ENCODE peak calls at places on chromosomes 6 and 20, in nine cellular contexts. One of them, this sample, is unnamed.

GRCh38 chr6:119147101-119148053 is 68.9 kb upstream of the FAM184A start:
- DNase-seq in heart left ventricle: no peak
- DNase-seq in bronchial epithelial cell: peak
- DNase-seq in sigmoid colon: peak
- DNase-seq in MM.1S: peak
- DNase-seq in astrocyte of the spinal cord: peak
- DNase-seq in endothelial cell: no peak
- DNase-seq in heart right ventricle: peak
- DNase-seq in A549: peak
- DNase-seq in this sample: peak

GRCh38 chr6:170152111-170152926 is 138.6 kb downstream of the DLL1 start:
- DNase-seq in heart left ventricle: peak
- DNase-seq in bronchial epithelial cell: peak
- DNase-seq in sigmoid colon: no peak
- DNase-seq in MM.1S: no peak
- DNase-seq in astrocyte of the spinal cord: peak
- DNase-seq in endothelial cell: peak
- DNase-seq in heart right ventricle: peak
- DNase-seq in A549: no peak
- DNase-seq in this sample: no peak

GRCh38 chr20:39042279-39043150 is 80.4 kb downstream of the DHX35 start:
- DNase-seq in heart left ventricle: no peak
- DNase-seq in bronchial epithelial cell: no peak
- DNase-seq in sigmoid colon: no peak
- DNase-seq in MM.1S: no peak
- DNase-seq in astrocyte of the spinal cord: no peak
- DNase-seq in endothelial cell: no peak
- DNase-seq in heart right ventricle: no peak
- DNase-seq in A549: no peak
- DNase-seq in this sample: peak

GRCh38 chr6:37650071-37650481 is 47.6 kb downstream of the MDGA1 start:
- DNase-seq in heart left ventricle: no peak
- DNase-seq in bronchial epithelial cell: no peak
- DNase-seq in sigmoid colon: no peak
- DNase-seq in MM.1S: no peak
- DNase-seq in astrocyte of the spinal cord: no peak
- DNase-seq in endothelial cell: peak
- DNase-seq in heart right ventricle: no peak
- DNase-seq in A549: no peak
- DNase-seq in this sample: no peak

GRCh38 chr6:95387845-95388244 is 189.5 kb upstream of the MANEA start:
- DNase-seq in heart left ventricle: no peak
- DNase-seq in bronchial epithelial cell: no peak
- DNase-seq in sigmoid colon: no peak
- DNase-seq in MM.1S: no peak
- DNase-seq in astrocyte of the spinal cord: no peak
- DNase-seq in endothelial cell: no peak
- DNase-seq in heart right ventricle: no peak
- DNase-seq in A549: no peak
- DNase-seq in this sample: no peak

GRCh38 chr20:12331236-12331635 is 413.5 kb downstream of the BTBD3 start:
- DNase-seq in heart left ventricle: no peak
- DNase-seq in bronchial epithelial cell: no peak
- DNase-seq in sigmoid colon: no peak
- DNase-seq in MM.1S: no peak
- DNase-seq in astrocyte of the spinal cord: no peak
- DNase-seq in endothelial cell: no peak
- DNase-seq in heart right ventricle: no peak
- DNase-seq in A549: no peak
- DNase-seq in this sample: no peak

GRCh38 chr6:100915876-100916275 is 34.7 kb upstream of the ASCC3 start:
- DNase-seq in heart left ventricle: no peak
- DNase-seq in bronchial epithelial cell: no peak
- DNase-seq in sigmoid colon: no peak
- DNase-seq in MM.1S: no peak
- DNase-seq in astrocyte of the spinal cord: no peak
- DNase-seq in endothelial cell: no peak
- DNase-seq in heart right ventricle: no peak
- DNase-seq in A549: no peak
- DNase-seq in this sample: no peak

GRCh38 chr6:154938245-154938583 is 56.9 kb upstream of the TIAM2 start:
- DNase-seq in heart left ventricle: no peak
- DNase-seq in bronchial epithelial cell: no peak
- DNase-seq in sigmoid colon: no peak
- DNase-seq in MM.1S: no peak
- DNase-seq in astrocyte of the spinal cord: no peak
- DNase-seq in endothelial cell: no peak
- DNase-seq in heart right ventricle: no peak
- DNase-seq in A549: no peak
- DNase-seq in this sample: no peak

GRCh38 chr20:58993332-58994248 is 12.5 kb downstream of the NELFCD start:
- DNase-seq in heart left ventricle: peak
- DNase-seq in bronchial epithelial cell: no peak
- DNase-seq in sigmoid colon: peak
- DNase-seq in MM.1S: peak
- DNase-seq in astrocyte of the spinal cord: no peak
- DNase-seq in endothelial cell: no peak
- DNase-seq in heart right ventricle: no peak
- DNase-seq in A549: no peak
- DNase-seq in this sample: no peak

GRCh38 chr6:122059918-122060317 is 339.5 kb upstream of the HSF2 start:
- DNase-seq in heart left ventricle: no peak
- DNase-seq in bronchial epithelial cell: no peak
- DNase-seq in sigmoid colon: no peak
- DNase-seq in MM.1S: no peak
- DNase-seq in astrocyte of the spinal cord: no peak
- DNase-seq in endothelial cell: no peak
- DNase-seq in heart right ventricle: no peak
- DNase-seq in A549: no peak
- DNase-seq in this sample: no peak

GRCh38 chr6:87658516-87658915 is 43.5 kb downstream of the AKIRIN2 start:
- DNase-seq in heart left ventricle: no peak
- DNase-seq in bronchial epithelial cell: no peak
- DNase-seq in sigmoid colon: no peak
- DNase-seq in MM.1S: no peak
- DNase-seq in astrocyte of the spinal cord: no peak
- DNase-seq in endothelial cell: no peak
- DNase-seq in heart right ventricle: peak
- DNase-seq in A549: no peak
- DNase-seq in this sample: no peak

GRCh38 chr20:25571240-25571639 is 14.1 kb downstream of the NINL start:
- DNase-seq in heart left ventricle: no peak
- DNase-seq in bronchial epithelial cell: no peak
- DNase-seq in sigmoid colon: no peak
- DNase-seq in MM.1S: no peak
- DNase-seq in astrocyte of the spinal cord: no peak
- DNase-seq in endothelial cell: peak
- DNase-seq in heart right ventricle: no peak
- DNase-seq in A549: no peak
- DNase-seq in this sample: no peak

GRCh38 chr6:134819858-134820495 is 129.9 kb downstream of the ALDH8A1 start:
- DNase-seq in heart left ventricle: no peak
- DNase-seq in bronchial epithelial cell: no peak
- DNase-seq in sigmoid colon: no peak
- DNase-seq in MM.1S: no peak
- DNase-seq in astrocyte of the spinal cord: no peak
- DNase-seq in endothelial cell: no peak
- DNase-seq in heart right ventricle: no peak
- DNase-seq in A549: no peak
- DNase-seq in this sample: no peak

DNA sequence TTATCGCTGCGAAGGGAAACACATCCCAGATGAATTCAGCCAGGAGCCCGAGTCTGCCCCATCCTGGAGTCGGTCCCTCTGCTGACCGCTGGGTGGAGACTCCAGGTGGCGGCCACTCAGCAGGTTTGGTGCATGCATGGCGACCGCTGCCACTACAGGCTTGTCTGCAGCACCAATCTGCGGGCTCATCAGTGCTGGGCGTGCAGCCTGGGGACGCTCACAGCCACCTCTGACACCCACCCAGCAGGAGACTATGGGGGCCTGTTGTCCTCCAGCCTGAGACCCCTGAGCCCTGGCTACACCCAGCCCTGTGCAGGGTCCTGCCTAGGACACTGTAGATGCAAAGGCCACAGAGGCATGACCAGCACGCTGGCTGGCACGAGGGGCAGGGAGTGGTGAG is 40.5 kb upstream of the GATA5 start:
- DNase-seq in heart left ventricle: no peak
- DNase-seq in bronchial epithelial cell: no peak
- DNase-seq in sigmoid colon: no peak
- DNase-seq in MM.1S: no peak
- DNase-seq in astrocyte of the spinal cord: no peak
- DNase-seq in endothelial cell: no peak
- DNase-seq in heart right ventricle: no peak
- DNase-seq in A549: peak
- DNase-seq in this sample: peak
- TF ChIP-seq CTCF in heart left ventricle: no peak
- TF ChIP-seq CTCF in bronchial epithelial cell: peak
- TF ChIP-seq CTCF in sigmoid colon: no peak
- TF ChIP-seq CTCF in MM.1S: peak
- TF ChIP-seq CTCF in astrocyte of the spinal cord: no peak
- TF ChIP-seq CTCF in endothelial cell: no peak
- TF ChIP-seq CTCF in heart right ventricle: peak
- TF ChIP-seq CTCF in A549: peak
- TF ChIP-seq CTCF in this sample: peak

GRCh38 chr20:47676912-47677311 is 108.4 kb downstream of the SULF2 start:
- DNase-seq in heart left ventricle: no peak
- DNase-seq in bronchial epithelial cell: no peak
- DNase-seq in sigmoid colon: no peak
- DNase-seq in MM.1S: no peak
- DNase-seq in astrocyte of the spinal cord: no peak
- DNase-seq in endothelial cell: no peak
- DNase-seq in heart right ventricle: no peak
- DNase-seq in A549: no peak
- DNase-seq in this sample: no peak

GRCh38 chr20:47678536-47678935 is 106.7 kb downstream of the SULF2 start:
- DNase-seq in heart left ventricle: no peak
- DNase-seq in bronchial epithelial cell: no peak
- DNase-seq in sigmoid colon: no peak
- DNase-seq in MM.1S: no peak
- DNase-seq in astrocyte of the spinal cord: no peak
- DNase-seq in endothelial cell: no peak
- DNase-seq in heart right ventricle: no peak
- DNase-seq in A549: no peak
- DNase-seq in this sample: no peak

GRCh38 chr20:47679462-47679861 is 105.8 kb downstream of the SULF2 start:
- DNase-seq in heart left ventricle: no peak
- DNase-seq in bronchial epithelial cell: no peak
- DNase-seq in sigmoid colon: no peak
- DNase-seq in MM.1S: no peak
- DNase-seq in astrocyte of the spinal cord: no peak
- DNase-seq in endothelial cell: no peak
- DNase-seq in heart right ventricle: no peak
- DNase-seq in A549: no peak
- DNase-seq in this sample: no peak

GRCh38 chr20:47677314-47678129 is 107.8 kb downstream of the SULF2 start:
- DNase-seq in heart left ventricle: no peak
- DNase-seq in bronchial epithelial cell: peak
- DNase-seq in sigmoid colon: no peak
- DNase-seq in MM.1S: peak
- DNase-seq in astrocyte of the spinal cord: no peak
- DNase-seq in endothelial cell: peak
- DNase-seq in heart right ventricle: peak
- DNase-seq in A549: peak
- DNase-seq in this sample: peak

GRCh38 chr20:47678130-47678453 is 107.2 kb downstream of the SULF2 start:
- DNase-seq in heart left ventricle: no peak
- DNase-seq in bronchial epithelial cell: no peak
- DNase-seq in sigmoid colon: no peak
- DNase-seq in MM.1S: no peak
- DNase-seq in astrocyte of the spinal cord: no peak
- DNase-seq in endothelial cell: no peak
- DNase-seq in heart right ventricle: no peak
- DNase-seq in A549: no peak
- DNase-seq in this sample: no peak
- TF ChIP-seq CTCF in heart left ventricle: no peak
- TF ChIP-seq CTCF in bronchial epithelial cell: no peak
- TF ChIP-seq CTCF in sigmoid colon: peak
- TF ChIP-seq CTCF in MM.1S: no peak
- TF ChIP-seq CTCF in astrocyte of the spinal cord: no peak
- TF ChIP-seq CTCF in endothelial cell: peak
- TF ChIP-seq CTCF in heart right ventricle: no peak
- TF ChIP-seq CTCF in A549: no peak
- TF ChIP-seq CTCF in this sample: no peak

GRCh38 chr6:104325341-104326172 is 534.2 kb downstream of the HACE1 start:
- DNase-seq in heart left ventricle: no peak
- DNase-seq in bronchial epithelial cell: peak
- DNase-seq in sigmoid colon: no peak
- DNase-seq in MM.1S: peak
- DNase-seq in astrocyte of the spinal cord: peak
- DNase-seq in endothelial cell: peak
- DNase-seq in heart right ventricle: no peak
- DNase-seq in A549: peak
- DNase-seq in this sample: peak
- TF ChIP-seq CTCF in heart left ventricle: peak
- TF ChIP-seq CTCF in bronchial epithelial cell: peak
- TF ChIP-seq CTCF in sigmoid colon: no peak
- TF ChIP-seq CTCF in MM.1S: peak
- TF ChIP-seq CTCF in astrocyte of the spinal cord: peak
- TF ChIP-seq CTCF in endothelial cell: peak
- TF ChIP-seq CTCF in heart right ventricle: peak
- TF ChIP-seq CTCF in A549: peak
- TF ChIP-seq CTCF in this sample: peak

GRCh38 chr6:33407132-33407718 is 3.6 kb upstream of the PHF1 start:
- DNase-seq in heart left ventricle: no peak
- DNase-seq in bronchial epithelial cell: peak
- DNase-seq in sigmoid colon: no peak
- DNase-seq in MM.1S: no peak
- DNase-seq in astrocyte of the spinal cord: peak
- DNase-seq in endothelial cell: no peak
- DNase-seq in heart right ventricle: no peak
- DNase-seq in A549: peak
- DNase-seq in this sample: peak
- TF ChIP-seq CTCF in heart left ventricle: no peak
- TF ChIP-seq CTCF in bronchial epithelial cell: peak
- TF ChIP-seq CTCF in sigmoid colon: no peak
- TF ChIP-seq CTCF in MM.1S: peak
- TF ChIP-seq CTCF in astrocyte of the spinal cord: no peak
- TF ChIP-seq CTCF in endothelial cell: no peak
- TF ChIP-seq CTCF in heart right ventricle: peak
- TF ChIP-seq CTCF in A549: no peak
- TF ChIP-seq CTCF in this sample: peak